ENCODE peak calls at places on chromosomes 4 and X, in eight cellular contexts. H is stimulated activated naive CD4-positive, alpha-beta T cell treated with Interleukin-2 at 50 U/mL for 16 hours; P is occipital lobe; W is HT1080; U is suprapubic skin; A is NCI-H1694 treated with DMSO at 0.1 percent for 48 hours; Y is M059J; D is midbrain. O is an unnamed sample.

GRCh38 chr4:54676062-54676461 is 18.3 kb downstream of the KIT start:
- DNase-seq in H (no peak), P (no peak), W (no peak), U (no peak), A (no peak), Y (no peak), D (no peak), O (no peak)

GRCh38 chr4:145956288-145956890 is 17.8 kb upstream of the ZNF827 start:
- DNase-seq in H (no peak), P (no peak), W (peak), U (no peak), A (peak), Y (peak), D (no peak), O (no peak)

GRCh38 chrX:103344606-103345005 is 11.7 kb upstream of the TCEAL9 start:
- DNase-seq in H (no peak), P (no peak), W (no peak), U (no peak), A (peak), Y (no peak), D (no peak), O (no peak)

GRCh38 chr4:123050014-123050413 is 127.6 kb upstream of the NUDT6 start:
- DNase-seq in H (no peak), P (no peak), W (no peak), U (no peak), A (no peak), Y (no peak), D (no peak), O (no peak)

GRCh38 chr4:139242511-139243051 is 37.4 kb downstream of the MGARP start:
- DNase-seq in H (no peak), P (no peak), W (peak), U (no peak), A (no peak), Y (peak), D (no peak), O (no peak)

GRCh38 chrX:57286507-57287251 is at the start of gene FAAH2:
- DNase-seq in H (peak), P (peak), W (no peak), U (no peak), A (peak), Y (peak), D (no peak), O (no peak)

GRCh38 chrX:151177141-151178027 is 1.0 kb downstream of the GPR50 start:
- DNase-seq in H (no peak), P (no peak), W (no peak), U (no peak), A (no peak), Y (no peak), D (no peak), O (no peak)

GRCh38 chr4:2261110-2261852 is 628 bp downstream of the MXD4 start:
- DNase-seq in H (peak), P (no peak), W (no peak), U (peak), A (no peak), Y (peak), D (peak), O (peak)

GRCh38 chrX:77628294-77629025 is 157.6 kb downstream of the ATRX start:
- DNase-seq in H (no peak), P (no peak), W (no peak), U (no peak), A (no peak), Y (peak), D (no peak), O (no peak)

GRCh38 chr4:3266076-3266475 is 17.1 kb downstream of the MSANTD1 start:
- DNase-seq in H (no peak), P (no peak), W (no peak), U (no peak), A (no peak), Y (no peak), D (no peak), O (no peak)

GRCh38 chr4:153081181-153081580 is 123.1 kb upstream of the TRIM2 start:
- DNase-seq in H (no peak), P (no peak), W (no peak), U (no peak), A (no peak), Y (no peak), D (no peak), O (no peak)

GRCh38 chrX:30586516-30586915 is 8.9 kb upstream of the TASL start:
- DNase-seq in H (no peak), P (no peak), W (no peak), U (no peak), A (no peak), Y (no peak), D (no peak), O (no peak)

GRCh38 chr4:101252721-101253120 is 94.6 kb downstream of the PPP3CA start:
- DNase-seq in H (no peak), P (no peak), W (peak), U (no peak), A (no peak), Y (no peak), D (no peak), O (no peak)

GRCh38 chrX:12984629-12985303 is 9.9 kb downstream of the TMSB4X start:
- DNase-seq in H (peak), P (no peak), W (peak), U (no peak), A (no peak), Y (peak), D (no peak), O (no peak)

GRCh38 chrX:73851014-73852009 is 288.3 kb downstream of the CHIC1 start:
- DNase-seq in H (no peak), P (no peak), W (no peak), U (peak), A (no peak), Y (no peak), D (peak), O (no peak)

GRCh38 chr4:58061967-58062366 is 951.8 kb upstream of the IGFBP7 start:
- DNase-seq in H (no peak), P (no peak), W (no peak), U (no peak), A (no peak), Y (no peak), D (no peak), O (no peak)

GRCh38 chr4:124777007-124777406 is 64.5 kb upstream of the ANKRD50 start:
- DNase-seq in H (no peak), P (no peak), W (no peak), U (no peak), A (no peak), Y (no peak), D (no peak), O (no peak)

GRCh38 chr4:6900181-6900812 is 9.3 kb upstream of the TBC1D14 start:
- DNase-seq in H (no peak), P (no peak), W (no peak), U (peak), A (no peak), Y (no peak), D (no peak), O (no peak)

GRCh38 chr4:139606600-139607301 is 50.7 kb upstream of the SETD7 start:
- DNase-seq in H (no peak), P (no peak), W (peak), U (no peak), A (no peak), Y (peak), D (no peak), O (no peak)

GRCh38 chrX:71178908-71179307 is 34.3 kb downstream of the NLGN3 start:
- DNase-seq in H (peak), P (peak), W (peak), U (no peak), A (peak), Y (peak), D (peak), O (no peak)

GRCh38 chr4:81510643-81511189 is 39.0 kb upstream of the RASGEF1B start:
- DNase-seq in H (no peak), P (no peak), W (no peak), U (no peak), A (no peak), Y (no peak), D (no peak), O (no peak)

GRCh38 chrX:108165349-108166111 is 74.0 kb downstream of the ATG4A start:
- DNase-seq in H (no peak), P (no peak), W (peak), U (no peak), A (peak), Y (peak), D (no peak), O (no peak)

GRCh38 chrX:30865020-30865419 is 24.0 kb downstream of the TAB3 start:
- DNase-seq in H (peak), P (no peak), W (no peak), U (no peak), A (no peak), Y (no peak), D (no peak), O (no peak)

GRCh38 chrX:10176121-10177003 is 19.6 kb downstream of the CLCN4 start:
- DNase-seq in H (no peak), P (no peak), W (no peak), U (no peak), A (no peak), Y (no peak), D (no peak), O (no peak)

GRCh38 chr4:39029752-39030694 is 2.2 kb downstream of the TMEM156 start:
- DNase-seq in H (no peak), P (no peak), W (no peak), U (no peak), A (no peak), Y (no peak), D (no peak), O (no peak)